ENCODE peak calls at places on chromosome 16, in nine cellular contexts. One of them, this sample, is unnamed.

GRCh38 chr16:88703486-88704309 is 2.5 kb downstream of the RNF166 start:
- DNase-seq in psoas muscle: no peak
- DNase-seq in HEK293T: no peak
- DNase-seq in hypothalamus: peak; percentile 23
- DNase-seq in left colon: no peak
- DNase-seq in lower leg skin: no peak
- DNase-seq in left cardiac atrium: no peak
- DNase-seq in glutamatergic neuron: no peak
- DNase-seq in neural crest cell: no peak
- DNase-seq in this sample: no peak

GRCh38 chr16:15854061-15854460 is 2.8 kb downstream of the MYH11 start:
- DNase-seq in HEK293T: no peak
- DNase-seq in hypothalamus: no peak
- DNase-seq in left cardiac atrium: no peak
- DNase-seq in neural crest cell: no peak
- DNase-seq in glutamatergic neuron: no peak
- DNase-seq in left colon: no peak
- DNase-seq in lower leg skin: no peak
- DNase-seq in psoas muscle: no peak
- DNase-seq in this sample: no peak

GRCh38 chr16:57258910-57259475 is 13.9 kb downstream of the ARL2BP start:
- DNase-seq in hypothalamus: no peak
- DNase-seq in lower leg skin: no peak
- DNase-seq in psoas muscle: no peak
- DNase-seq in left colon: no peak
- DNase-seq in HEK293T: no peak
- DNase-seq in glutamatergic neuron: no peak
- DNase-seq in neural crest cell: no peak
- DNase-seq in left cardiac atrium: peak; percentile 6
- DNase-seq in this sample: no peak

GRCh38 chr16:66920924-66921680 is 2.4 kb upstream of the CDH16 start:
- DNase-seq in neural crest cell: no peak
- DNase-seq in left colon: no peak
- DNase-seq in psoas muscle: peak; percentile 53
- DNase-seq in glutamatergic neuron: no peak
- DNase-seq in left cardiac atrium: no peak
- DNase-seq in HEK293T: no peak
- DNase-seq in hypothalamus: no peak
- DNase-seq in lower leg skin: no peak
- DNase-seq in this sample: no peak

GRCh38 chr16:74730049-74730683 is 29.5 kb upstream of the MLKL start:
- DNase-seq in glutamatergic neuron: no peak
- DNase-seq in lower leg skin: peak; percentile 43
- DNase-seq in neural crest cell: no peak
- DNase-seq in left colon: peak; percentile 79
- DNase-seq in psoas muscle: no peak
- DNase-seq in hypothalamus: no peak
- DNase-seq in HEK293T: no peak
- DNase-seq in left cardiac atrium: no peak
- DNase-seq in this sample: no peak

GRCh38 chr16:28537076-28537475 is 1.7 kb downstream of the NUPR1 start:
- DNase-seq in glutamatergic neuron: no peak
- DNase-seq in hypothalamus: no peak
- DNase-seq in neural crest cell: no peak
- DNase-seq in psoas muscle: no peak
- DNase-seq in left colon: no peak
- DNase-seq in HEK293T: no peak
- DNase-seq in lower leg skin: peak; percentile 76
- DNase-seq in left cardiac atrium: no peak
- DNase-seq in this sample: no peak

GRCh38 chr16:67000384-67001158 is 12.2 kb downstream of the CES4A start:
- DNase-seq in left cardiac atrium: peak; percentile 58
- DNase-seq in glutamatergic neuron: peak; percentile 53
- DNase-seq in left colon: peak; percentile 67
- DNase-seq in psoas muscle: peak; percentile 57
- DNase-seq in hypothalamus: peak; percentile 45
- DNase-seq in lower leg skin: peak; percentile 36
- DNase-seq in HEK293T: no peak
- DNase-seq in neural crest cell: peak; percentile 16
- DNase-seq in this sample: peak; percentile 18

GRCh38 chr16:85415196-85415988 is 197.7 kb upstream of the GSE1 start:
- DNase-seq in left cardiac atrium: peak; percentile 39
- DNase-seq in left colon: no peak
- DNase-seq in HEK293T: no peak
- DNase-seq in hypothalamus: no peak
- DNase-seq in glutamatergic neuron: peak; percentile 57
- DNase-seq in lower leg skin: no peak
- DNase-seq in neural crest cell: no peak
- DNase-seq in psoas muscle: no peak
- DNase-seq in this sample: no peak

GRCh38 chr16:56800355-56800754 is 64.7 kb upstream of the SLC12A3 start:
- DNase-seq in HEK293T: no peak
- DNase-seq in hypothalamus: no peak
- DNase-seq in left colon: no peak
- DNase-seq in left cardiac atrium: no peak
- DNase-seq in neural crest cell: no peak
- DNase-seq in lower leg skin: no peak
- DNase-seq in psoas muscle: no peak
- DNase-seq in glutamatergic neuron: no peak
- DNase-seq in this sample: no peak

GRCh38 chr16:74466872-74467271 is 45.6 kb upstream of the CLEC18B start:
- DNase-seq in psoas muscle: no peak
- DNase-seq in left cardiac atrium: no peak
- DNase-seq in left colon: no peak
- DNase-seq in HEK293T: no peak
- DNase-seq in hypothalamus: no peak
- DNase-seq in neural crest cell: no peak
- DNase-seq in glutamatergic neuron: no peak
- DNase-seq in lower leg skin: no peak
- DNase-seq in this sample: no peak

GRCh38 chr16:17380613-17381012 is 90.1 kb downstream of the XYLT1 start:
- DNase-seq in hypothalamus: no peak
- DNase-seq in HEK293T: no peak
- DNase-seq in left colon: no peak
- DNase-seq in neural crest cell: no peak
- DNase-seq in glutamatergic neuron: no peak
- DNase-seq in left cardiac atrium: no peak
- DNase-seq in lower leg skin: no peak
- DNase-seq in psoas muscle: no peak
- DNase-seq in this sample: no peak